ENCODE peak calls at places on chromosomes 1 and 21, in seven cellular contexts. A, V, S, E, T, N and G are unnamed samples.

GRCh38 chr1:217134857-217135568 is 411.8 kb upstream of the ESRRG start:
- DNase-seq in E (no peak), A (peak; percentile 62), T (no peak), V (no peak), N (no peak), S (peak; percentile 12), G (no peak)

GRCh38 chr1:6045561-6045960 is at the start of gene KCNAB2:
- DNase-seq in V (no peak), E (no peak), A (no peak), T (no peak), S (no peak), N (no peak), G (no peak)

GRCh38 chr1:211356723-211357418 is 30.2 kb downstream of the TRAF5 start:
- DNase-seq in N (no peak), T (no peak), A (no peak), E (no peak), S (peak; percentile 85), V (no peak), G (peak; percentile 84)

GRCh38 chr1:161166669-161167548 is 683 bp downstream of the PPOX start:
- DNase-seq in T (no peak), A (peak; percentile 59), S (no peak), N (no peak), E (peak; percentile 43), V (no peak), G (no peak)

GRCh38 chr21:35924714-35925301 is 135.5 kb downstream of the SETD4 start:
- DNase-seq in N (no peak), S (peak; percentile 96), E (no peak), V (no peak), T (no peak), A (no peak), G (peak; percentile 75)

GRCh38 chr1:228397454-228397786 is 9.2 kb downstream of the TRIM11 start:
- DNase-seq in S (no peak), N (no peak), V (no peak), E (no peak), A (no peak), T (no peak), G (no peak)

GRCh38 chr21:42199488-42200463 is 19.2 kb upstream of the ABCG1 start:
- DNase-seq in N (no peak), T (peak; percentile 46), A (no peak), V (no peak), E (no peak), S (peak; percentile 44), G (peak; percentile 97)

GRCh38 chr1:17581389-17582123 is 42.1 kb downstream of the ARHGEF10L start:
- DNase-seq in E (no peak), S (no peak), A (no peak), T (no peak), V (no peak), N (no peak), G (peak; percentile 29)

GRCh38 chr1:69992594-69992993 is 212.8 kb downstream of the LRRC40 start:
- DNase-seq in T (no peak), V (no peak), S (no peak), A (no peak), N (no peak), E (no peak), G (no peak)

GRCh38 chr1:40856656-40857302 is 5.4 kb downstream of the CITED4 start:
- DNase-seq in E (no peak), S (no peak), V (no peak), N (no peak), A (no peak), T (no peak), G (no peak)

GRCh38 chr21:31781737-31782136 is 49.8 kb upstream of the SCAF4 start:
- DNase-seq in N (no peak), T (no peak), E (peak; percentile 30), V (peak; percentile 51), A (no peak), S (peak; percentile 30), G (no peak)

GRCh38 chr1:112982853-112983539 is 27.0 kb upstream of the SLC16A1 start:
- DNase-seq in N (no peak), V (peak; percentile 54), S (no peak), E (no peak), A (peak; percentile 53), T (no peak), G (no peak)

GRCh38 chr1:67446893-67447292 is 16.7 kb upstream of the SERBP1 start:
- DNase-seq in A (no peak), S (no peak), E (no peak), V (no peak), T (no peak), N (no peak), G (no peak)

GRCh38 chr1:51133045-51133444 is 31.0 kb downstream of the C1orf185 start:
- DNase-seq in N (no peak), A (no peak), V (no peak), E (no peak), T (no peak), S (no peak), G (no peak)

GRCh38 chr1:183029591-183030000 is 6.4 kb downstream of the LAMC1 start:
- DNase-seq in T (no peak), V (no peak), E (no peak), A (no peak), S (peak; percentile 89), N (no peak), G (peak; percentile 94)

GRCh38 chr1:244460195-244460594 is 878 bp upstream of the CATSPERE start:
- DNase-seq in V (no peak), E (no peak), N (no peak), A (no peak), T (no peak), S (peak; percentile 22), G (peak; percentile 29)

GRCh38 chr1:201272838-201273237 is 10.5 kb upstream of the PKP1 start:
- DNase-seq in N (no peak), E (no peak), A (no peak), V (no peak), T (no peak), S (no peak), G (no peak)

GRCh38 chr21:40466893-40467483 is 380.0 kb downstream of the DSCAM start:
- DNase-seq in S (peak; percentile 13), E (no peak), V (no peak), N (no peak), T (no peak), A (peak; percentile 60), G (peak; percentile 44)

GRCh38 chr1:42822833-42823392 is 5.7 kb upstream of the SVBP start:
- DNase-seq in T (no peak), V (no peak), E (no peak), N (no peak), A (no peak), S (peak; percentile 40), G (peak; percentile 22)

DNA sequence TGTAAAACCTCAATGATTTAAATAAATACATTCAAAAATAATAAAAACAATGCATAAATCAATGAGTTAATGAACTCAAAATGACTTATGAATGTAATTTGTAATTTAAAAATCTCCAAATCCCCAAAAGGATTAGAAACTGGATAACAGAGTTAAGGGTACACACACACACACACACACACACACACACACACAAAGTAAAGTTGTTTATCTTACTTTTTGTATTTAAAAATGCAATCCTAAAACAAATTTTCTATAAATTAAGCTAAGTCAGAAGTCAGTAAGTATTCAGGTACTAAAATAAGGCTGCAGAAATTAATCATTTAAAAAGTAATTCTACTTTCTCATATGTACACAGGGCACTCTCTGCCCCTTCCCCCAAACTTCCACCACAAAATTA is 1.8 kb downstream of the LRIF1 start:
- DNase-seq in V (no peak), E (no peak), A (no peak), N (no peak), T (no peak), S (no peak), G (no peak)
- H3K4me3 ChIP-seq in V (no peak overlapping the region), E (no peak overlapping the region), A (peak overlapping the region; percentile 43), N (no peak overlapping the region), T (no peak overlapping the region), S (no peak overlapping the region), G (no peak overlapping the region)

DNA sequence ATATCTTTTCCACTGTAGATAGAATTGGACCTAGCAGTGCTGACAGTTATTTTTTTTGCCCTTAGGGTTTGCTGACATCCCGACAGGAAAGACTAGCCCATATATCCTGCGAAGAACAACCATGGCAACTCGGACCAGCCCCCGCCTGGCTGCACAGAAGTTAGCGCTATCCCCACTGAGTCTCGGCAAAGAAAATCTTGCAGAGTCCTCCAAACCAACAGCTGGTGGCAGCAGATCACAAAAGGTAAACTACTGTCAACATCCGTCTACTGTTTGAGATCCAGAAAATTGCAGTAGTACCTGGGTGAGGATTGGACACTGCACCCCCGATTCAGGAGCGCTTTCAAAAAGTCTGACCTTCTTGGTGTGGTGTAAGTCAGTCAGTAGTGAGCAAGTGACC is 55.8 kb downstream of the CENPF start:
- DNase-seq in E (no peak), S (peak; percentile 32), V (no peak), N (no peak), A (peak; percentile 52), T (no peak), G (peak; percentile 33)
- TF ChIP-seq CTCF in E (no peak), S (peak; percentile 55), V (no peak), N (no peak), A (peak; percentile 39), T (no peak), G (peak; percentile 35)

GRCh38 chr1:15151871-15152270 is 1.7 kb upstream of the TMEM51 start:
- DNase-seq in S (no peak), N (no peak), T (no peak), V (no peak), A (no peak), E (no peak), G (no peak)
- H3K27me3 ChIP-seq in S (peaks cover 8% of the 10 kb centered on the region), N (peaks cover 6% of the 10 kb centered on the region), T (no peaks in the 10 kb centered on the region), V (no peaks in the 10 kb centered on the region), A (no peaks in the 10 kb centered on the region), E (no peaks in the 10 kb centered on the region), G (no peaks in the 10 kb centered on the region)

GRCh38 chr1:206021796-206022365 is 1.8 kb downstream of the CTSE start:
- DNase-seq in A (no peak), E (no peak), V (no peak), S (peak; percentile 60), N (no peak), T (no peak), G (peak; percentile 66)
- H3K4me3 ChIP-seq in A (no peak overlapping the region), E (no peak overlapping the region), V (no peak overlapping the region), S (no peak overlapping the region), N (no peak overlapping the region), T (no peak overlapping the region), G (no peak overlapping the region)

GRCh38 chr1:94541175-94542087 is at the start of gene F3:
- DNase-seq in V (peak; percentile 89), A (peak; percentile 85), E (peak; percentile 95), T (peak; percentile 95), N (peak; percentile 14), S (peak; percentile 88), G (peak; percentile 88)
- TF ChIP-seq CTCF in V (no peak), A (peak; percentile 22), E (no peak), T (peak; percentile 7), N (no peak), S (no peak), G (peak; percentile 2)

DNA sequence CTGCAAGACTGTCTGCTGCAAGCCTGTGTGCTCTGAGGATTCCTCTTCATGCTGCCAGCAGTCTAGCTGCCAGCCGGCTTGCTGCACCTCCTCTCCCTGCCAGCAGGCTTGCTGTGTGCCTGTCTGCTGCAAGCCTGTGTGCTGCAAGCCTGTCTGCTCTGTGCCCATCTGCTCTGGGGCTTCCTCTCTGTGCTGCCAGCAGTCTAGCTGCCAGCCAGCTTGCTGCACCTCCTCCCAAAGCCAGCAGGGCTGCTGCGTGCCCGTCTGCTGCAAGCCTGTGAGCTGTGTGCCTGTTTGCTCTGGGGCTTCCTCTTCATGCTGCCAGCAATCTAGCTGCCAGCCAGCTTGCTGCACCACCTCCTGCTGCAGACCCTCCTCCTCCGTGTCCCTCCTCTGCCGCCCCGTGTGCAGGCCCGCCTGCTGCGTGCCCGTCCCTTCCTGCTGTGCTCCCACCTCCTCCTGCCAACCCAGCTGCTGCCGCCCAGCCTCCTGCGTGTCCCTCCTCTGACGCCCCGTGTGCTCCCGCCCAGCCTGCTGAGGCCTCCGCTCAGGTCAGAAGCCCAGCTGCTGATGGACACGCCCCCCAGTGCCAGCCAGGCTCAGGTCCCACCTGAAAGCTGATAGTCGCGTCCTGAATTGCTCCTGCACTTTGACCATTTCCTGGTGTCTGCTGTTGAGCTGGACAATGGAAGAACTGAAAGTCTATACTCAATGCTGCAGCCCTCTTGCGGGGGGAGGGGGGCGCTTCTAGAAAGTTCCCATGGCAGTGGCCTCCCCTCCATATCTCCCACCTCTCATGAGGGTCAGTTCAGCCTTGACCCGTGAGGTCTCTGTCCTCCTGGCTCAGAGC is 1.2 kb downstream of the KRTAP10-4 start:
- DNase-seq in T (peak; percentile 77), A (no peak), E (peak; percentile 72), S (no peak), V (no peak), N (no peak), G (no peak)
- H3K27me3 ChIP-seq in T (peaks cover 4% of the 10 kb centered on the region), A (no peaks in the 10 kb centered on the region), E (no peaks in the 10 kb centered on the region), S (no peaks in the 10 kb centered on the region), V (no peaks in the 10 kb centered on the region), N (no peaks in the 10 kb centered on the region), G (no peaks in the 10 kb centered on the region)